ENCODE peak calls at places on chromosome 2, in eight cellular contexts. W is Calu3, D is T-cell, Q is NAMALWA, L is GM13976, A is activated T-cell treated with anti-CD3 and anti-CD28 coated beads for 24 hours, C is skeletal muscle cell, I is DMS153. P is an unnamed sample.

GRCh38 chr2:108538000-108538625 is 3.8 kb downstream of the LIMS1 start:
- DNase-seq in A (no peak), Q (no peak), W (no peak), L (no peak), D (no peak), C (no peak), I (no peak), P (no peak)

GRCh38 chr2:84393829-84394228 is 65.3 kb downstream of the SUCLG1 start:
- DNase-seq in L (no peak), Q (no peak), A (no peak), W (no peak), D (no peak), C (no peak), I (no peak), P (no peak)

GRCh38 chr2:202032841-202033316 is 776 bp upstream of the FZD7 start:
- DNase-seq in L (peak; percentile 64), W (peak; percentile 65), D (peak; percentile 13), C (no peak), I (no peak), Q (no peak), A (no peak), P (no peak)

GRCh38 chr2:149001496-149001895 is 37.0 kb upstream of the LYPD6B start:
- DNase-seq in Q (no peak), I (no peak), W (no peak), L (peak; percentile 10), C (no peak), D (no peak), A (no peak), P (no peak)

GRCh38 chr2:202084265-202084664 is 11.2 kb downstream of the KIAA2012 start:
- DNase-seq in I (no peak), L (no peak), W (no peak), C (no peak), A (no peak), Q (no peak), D (no peak), P (peak; percentile 33)

GRCh38 chr2:173708757-173709156 is 256.4 kb downstream of the SP3 start:
- DNase-seq in A (no peak), C (no peak), D (no peak), L (no peak), Q (no peak), I (no peak), W (no peak), P (no peak)

GRCh38 chr2:45585267-45585861 is 25.7 kb downstream of the SRBD1 start:
- DNase-seq in Q (peak; percentile 77), L (peak; percentile 29), C (no peak), I (peak; percentile 33), A (no peak), D (no peak), W (peak; percentile 45), P (peak; percentile 32)

GRCh38 chr2:9885036-9885684 is 41.9 kb downstream of the TAF1B start:
- DNase-seq in D (no peak), C (no peak), A (no peak), W (no peak), L (no peak), Q (no peak), I (no peak), P (no peak)

GRCh38 chr2:168706806-168707205 is 95.6 kb upstream of the NOSTRIN start:
- DNase-seq in I (no peak), A (no peak), Q (no peak), D (no peak), L (no peak), W (no peak), C (no peak), P (no peak)

GRCh38 chr2:127619191-127619590 is 26.8 kb upstream of the GPR17 start:
- DNase-seq in D (no peak), W (no peak), Q (no peak), I (no peak), L (no peak), A (no peak), C (no peak), P (no peak)

GRCh38 chr2:112048887-112049286 is 6.2 kb upstream of the TMEM87B start:
- DNase-seq in Q (peak; percentile 78), D (peak; percentile 21), W (peak; percentile 44), L (peak; percentile 42), C (no peak), I (peak; percentile 42), A (peak; percentile 15), P (peak; percentile 57)

GRCh38 chr2:99821572-99822369 is 320.6 kb downstream of the AFF3 start:
- DNase-seq in I (no peak), C (no peak), D (no peak), Q (no peak), W (no peak), A (no peak), L (no peak), P (no peak)

GRCh38 chr2:62305421-62306176 is 109.7 kb downstream of the B3GNT2 start:
- DNase-seq in L (no peak), C (no peak), Q (no peak), A (peak; percentile 72), I (peak; percentile 56), W (no peak), D (no peak), P (no peak)

GRCh38 chr2:35591886-35592285 is 763.7 kb upstream of the CRIM1 start:
- DNase-seq in C (no peak), Q (no peak), I (no peak), W (no peak), A (no peak), L (no peak), D (no peak), P (no peak)

GRCh38 chr2:121520641-121520994 is 10.1 kb upstream of the RNU4ATAC start:
- DNase-seq in Q (no peak), W (no peak), C (no peak), L (no peak), I (no peak), D (no peak), A (no peak), P (no peak)

GRCh38 chr2:66853585-66853984 is 418.7 kb downstream of the MEIS1 start:
- DNase-seq in Q (no peak), I (no peak), W (no peak), C (no peak), L (no peak), A (no peak), D (no peak), P (no peak)

GRCh38 chr2:62286089-62286785 is 90.3 kb downstream of the B3GNT2 start:
- DNase-seq in D (no peak), Q (no peak), A (no peak), L (no peak), C (no peak), I (no peak), W (no peak), P (no peak)

GRCh38 chr2:107062599-107063196 is 176.7 kb upstream of the ST6GAL2 start:
- DNase-seq in W (no peak), I (peak; percentile 33), C (no peak), L (no peak), D (no peak), A (no peak), Q (no peak), P (no peak)

GRCh38 chr2:216829533-216829932 is 30.3 kb downstream of the TNP1 start:
- DNase-seq in Q (no peak), W (no peak), C (no peak), D (no peak), I (peak; percentile 85), A (no peak), L (no peak), P (peak; percentile 28)

GRCh38 chr2:123953848-123954247 is 71.2 kb upstream of the CNTNAP5 start:
- DNase-seq in A (no peak), L (no peak), W (no peak), D (no peak), Q (no peak), I (peak; percentile 40), C (peak; percentile 55), P (no peak)

P was measured in astrocyte of the cerebellum.